ENCODE peak calls at places on chromosome 4, in five cellular contexts. F, O, Z, R and C are unnamed samples.

GRCh38 chr4:81221303-81222081 is 6.5 kb upstream of the PRKG2 start:
- DNase-seq in O (no peak), R (no peak), F (peak), Z (no peak), C (no peak)

GRCh38 chr4:74365761-74366160 is 816 bp downstream of the EREG start:
- DNase-seq in O (no peak), R (no peak), F (peak), Z (no peak), C (no peak)

GRCh38 chr4:60757986-60758385 is 442.1 kb upstream of the ADGRL3 start:
- DNase-seq in Z (no peak), F (no peak), R (no peak), O (no peak), C (no peak)

GRCh38 chr4:4820264-4820663 is 39.2 kb upstream of the MSX1 start:
- DNase-seq in F (no peak), O (no peak), Z (no peak), R (no peak), C (no peak)

GRCh38 chr4:71287305-71287704 is 51.5 kb upstream of the SLC4A4 start:
- DNase-seq in O (no peak), Z (no peak), R (no peak), F (no peak), C (no peak)

GRCh38 chr4:78332974-78333373 is 218.6 kb upstream of the ANXA3 start:
- DNase-seq in F (no peak), Z (no peak), R (no peak), O (no peak), C (no peak)

GRCh38 chr4:40848981-40849380 is 99.2 kb downstream of the NSUN7 start:
- DNase-seq in O (no peak), R (no peak), Z (no peak), F (no peak), C (no peak)

GRCh38 chr4:4575284-4576211 is 33.7 kb upstream of the STX18 start:
- DNase-seq in R (no peak), F (peak), Z (peak), O (peak), C (peak)

GRCh38 chr4:10701702-10702460 is 17.3 kb upstream of the CLNK start:
- DNase-seq in F (no peak), R (no peak), Z (no peak), O (no peak), C (no peak)

GRCh38 chr4:84583871-84584373 is 995 bp downstream of the CDS1 start:
- DNase-seq in R (no peak), F (no peak), O (no peak), Z (peak), C (no peak)

GRCh38 chr4:47287735-47288134 is 175.8 kb downstream of the COMMD8 start:
- DNase-seq in Z (no peak), F (no peak), O (peak), R (no peak), C (no peak)

GRCh38 chr4:183260491-183261151 is 59.5 kb downstream of the CLDN22 start:
- DNase-seq in Z (no peak), F (no peak), O (no peak), R (peak), C (no peak)

GRCh38 chr4:140153419-140153743 is 603 bp downstream of the MAML3 start:
- DNase-seq in Z (no peak), O (no peak), F (no peak), R (no peak), C (no peak)

GRCh38 chr4:140151700-140152014 is 2.3 kb downstream of the MAML3 start:
- DNase-seq in F (peak), R (peak), O (no peak), Z (peak), C (peak)

GRCh38 chr4:140153744-140154571 is at the start of gene MAML3:
- DNase-seq in Z (no peak), R (peak), F (peak), O (no peak), C (peak)

GRCh38 chr4:140152015-140152703 is 1.8 kb downstream of the MAML3 start:
- DNase-seq in O (no peak), F (peak), Z (peak), R (no peak), C (peak)

DNA sequence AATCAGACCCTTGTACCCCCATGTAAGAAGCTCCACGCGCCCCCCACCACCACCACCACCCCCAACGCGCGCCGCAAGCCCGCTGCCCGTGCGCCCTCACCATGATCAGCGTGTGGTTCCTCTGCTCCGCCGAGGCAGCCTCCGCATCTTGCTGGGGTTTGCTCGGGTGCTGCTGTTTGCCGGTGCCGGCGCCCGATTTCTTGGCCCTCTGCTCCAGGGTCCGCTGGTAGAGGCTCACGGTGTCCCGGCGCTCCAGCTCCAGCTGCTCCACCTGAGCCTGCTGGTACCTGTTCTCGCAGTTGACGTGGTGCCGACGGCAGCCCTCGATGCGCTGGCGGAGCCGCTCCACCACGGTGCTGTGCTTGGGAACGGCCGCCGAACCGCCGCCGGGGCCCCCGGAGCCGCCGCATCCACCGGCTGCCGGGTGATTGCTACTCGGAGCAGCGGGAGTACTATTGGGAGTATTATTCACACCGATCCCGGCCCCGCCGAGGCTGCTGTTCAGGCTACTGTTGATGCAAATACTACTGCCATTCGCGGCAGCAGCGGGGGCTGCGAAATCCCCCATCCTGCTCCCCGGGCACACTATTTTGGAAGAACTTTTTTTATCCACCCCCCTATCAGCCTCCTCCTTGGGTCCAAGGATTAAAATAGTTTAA is 1.1 kb downstream of the MAML3 start:
- DNase-seq in Z (no peak), F (peak), O (no peak), R (no peak), C (no peak)
- TF ChIP-seq JUNB in Z (no peak), F (no peak), O (no peak), R (no peak), C (no peak)

GRCh38 chr4:76654796-76655195 is 219.8 kb downstream of the SHROOM3 start:
- DNase-seq in Z (no peak), O (no peak), R (no peak), F (no peak), C (no peak)
- TF ChIP-seq JUNB in Z (no peak), O (no peak), R (no peak), F (no peak), C (no peak)

GRCh38 chr4:143699331-143700059 is 980 bp downstream of the FREM3 start:
- DNase-seq in Z (no peak), O (no peak), R (no peak), F (peak), C (no peak)

GRCh38 chr4:143700420-143701352 is at the start of gene FREM3:
- DNase-seq in Z (no peak), O (no peak), R (no peak), F (peak), C (no peak)

GRCh38 chr4:143701365-143701764 is 890 bp upstream of the FREM3 start:
- DNase-seq in Z (no peak), R (no peak), O (no peak), F (no peak), C (no peak)

GRCh38 chr4:143700060-143700419 is 435 bp downstream of the FREM3 start:
- DNase-seq in O (no peak), F (peak), R (no peak), Z (no peak), C (no peak)
- TF ChIP-seq JUNB in O (no peak), F (no peak), R (no peak), Z (no peak), C (no peak)

GRCh38 chr4:159719531-159719930 is 616.7 kb downstream of the RAPGEF2 start:
- DNase-seq in O (no peak), Z (no peak), R (no peak), F (no peak), C (no peak)

GRCh38 chr4:159722918-159723317 is 620.0 kb downstream of the RAPGEF2 start:
- DNase-seq in F (no peak), Z (no peak), O (no peak), R (no peak), C (no peak)

GRCh38 chr4:159722052-159722451 is 619.2 kb downstream of the RAPGEF2 start:
- DNase-seq in O (no peak), Z (no peak), R (no peak), F (no peak), C (no peak)

GRCh38 chr4:159725571-159725970 is 622.7 kb downstream of the RAPGEF2 start:
- DNase-seq in Z (no peak), R (no peak), F (no peak), O (no peak), C (no peak)

GRCh38 chr4:159723341-159724048 is 620.6 kb downstream of the RAPGEF2 start:
- DNase-seq in F (no peak), Z (no peak), O (no peak), R (no peak), C (no peak)
- TF ChIP-seq JUNB in F (no peak), Z (no peak), O (no peak), R (no peak), C (no peak)

GRCh38 chr4:65223601-65224000 is 446.7 kb downstream of the EPHA5 start:
- DNase-seq in O (no peak), F (no peak), R (no peak), Z (no peak), C (no peak)

GRCh38 chr4:65227628-65228027 is 442.7 kb downstream of the EPHA5 start:
- DNase-seq in O (no peak), F (no peak), Z (no peak), R (no peak), C (no peak)
- TF ChIP-seq JUNB in O (no peak), F (no peak), Z (no peak), R (no peak), C (no peak)

GRCh38 chr4:6926681-6927478 is 17.3 kb downstream of the TBC1D14 start:
- DNase-seq in Z (no peak), F (no peak), O (no peak), R (peak), C (peak)
- TF ChIP-seq JUNB in Z (no peak), F (no peak), O (no peak), R (no peak), C (no peak)

GRCh38 chr4:174189392-174190029 is 94.0 kb downstream of the FBXO8 start:
- DNase-seq in O (no peak), F (no peak), Z (no peak), R (no peak), C (no peak)

GRCh38 chr4:174193438-174194015 is 89.9 kb downstream of the FBXO8 start:
- DNase-seq in O (no peak), F (no peak), R (no peak), Z (no peak), C (peak)

GRCh38 chr4:174192943-174193342 is 90.5 kb downstream of the FBXO8 start:
- DNase-seq in Z (no peak), O (no peak), F (no peak), R (no peak), C (peak)

GRCh38 chr4:174190832-174191500 is 92.5 kb downstream of the FBXO8 start:
- DNase-seq in F (no peak), Z (no peak), R (no peak), O (no peak), C (no peak)
- TF ChIP-seq JUNB in F (no peak), Z (no peak), R (no peak), O (no peak), C (no peak)

DNA sequence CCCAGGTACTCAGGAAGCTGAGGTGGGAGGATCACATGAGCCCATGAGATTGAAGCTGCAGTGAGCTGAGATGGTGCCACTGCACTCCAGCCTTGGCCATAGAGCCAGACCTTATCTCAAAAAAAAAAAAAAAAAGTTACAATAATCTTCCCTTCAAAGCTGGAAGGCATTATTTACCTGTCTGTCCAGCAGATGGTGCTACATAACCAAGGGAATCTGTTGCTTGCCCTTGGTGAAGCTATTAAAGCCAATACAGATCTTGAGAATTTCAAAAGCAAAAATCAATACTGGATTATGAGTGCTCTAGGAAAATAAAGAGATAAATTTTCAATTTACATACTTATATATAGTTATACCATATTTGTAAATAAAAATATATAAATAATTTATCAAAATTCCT is 25.9 kb downstream of the PKD2 start:
- DNase-seq in Z (peak), O (no peak), F (peak), R (peak), C (peak)
- TF ChIP-seq JUNB in Z (no peak), O (no peak), F (no peak), R (no peak), C (no peak)

DNA sequence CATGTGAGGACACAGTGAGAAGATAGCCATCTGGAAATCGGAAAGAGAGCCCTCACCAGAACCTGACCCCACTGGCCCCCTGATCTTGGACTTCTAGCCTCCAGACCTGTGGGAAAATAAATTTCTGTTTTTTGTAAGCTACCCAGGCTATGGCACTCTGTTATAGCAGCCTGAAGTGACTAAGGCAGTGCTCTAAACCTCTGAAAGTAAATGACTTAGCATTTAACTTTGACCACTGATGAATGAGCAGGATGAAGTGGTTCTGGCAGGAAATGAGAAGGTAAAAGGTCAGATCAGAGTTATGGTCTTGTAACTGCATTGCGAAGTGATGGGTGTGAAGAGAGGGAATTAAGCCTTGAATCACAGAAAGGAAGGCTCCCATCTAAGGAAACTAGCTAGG is 17.0 kb downstream of the GPAT3 start:
- DNase-seq in O (no peak), F (no peak), R (no peak), Z (no peak), C (no peak)
- TF ChIP-seq JUNB in O (no peak), F (no peak), R (no peak), Z (no peak), C (no peak)

GRCh38 chr4:104489731-104490095 is 5.0 kb downstream of the CXXC4 start:
- DNase-seq in F (no peak), R (no peak), O (no peak), Z (no peak), C (no peak)

GRCh38 chr4:104490770-104491395 is 3.8 kb downstream of the CXXC4 start:
- DNase-seq in O (no peak), R (peak), F (peak), Z (peak), C (peak)

GRCh38 chr4:104490096-104490769 is 4.5 kb downstream of the CXXC4 start:
- DNase-seq in O (peak), Z (peak), R (no peak), F (peak), C (no peak)

GRCh38 chr4:104491826-104492771 is 2.6 kb downstream of the CXXC4 start:
- DNase-seq in R (no peak), O (peak), F (peak), Z (peak), C (no peak)

GRCh38 chr4:104491396-104491821 is 3.3 kb downstream of the CXXC4 start:
- DNase-seq in F (peak), Z (peak), R (no peak), O (no peak), C (peak)
- TF ChIP-seq JUNB in F (no peak), Z (no peak), R (no peak), O (no peak), C (no peak)